ENCODE peak calls at places on chromosomes 5 and 9, in five cellular contexts. W, E, J, N and H are unnamed samples.
A peak's percentile ranks its signal among the peaks of the same experiment; 100 is the strongest.

GRCh38 chr5:50667079-50667652 is 729 bp downstream of the PARP8 start:
- DNase-seq in W (peak; percentile 70), E (peak; percentile 59), J (no peak), N (peak; percentile 71), H (peak; percentile 63)

GRCh38 chr5:36246011-36246410 is 4.3 kb upstream of the NADK2 start:
- DNase-seq in W (no peak), E (no peak), J (no peak), N (no peak), H (no peak)

GRCh38 chr5:94218374-94218773 is 400.0 kb downstream of the KIAA0825 start:
- DNase-seq in W (peak; percentile 3), E (no peak), J (no peak), N (peak; percentile 84), H (no peak)

GRCh38 chr5:141681695-141682641 is at the start of gene ARAP3:
- DNase-seq in W (peak; percentile 95), E (peak; percentile 74), J (no peak), N (peak; percentile 69), H (peak; percentile 67)

GRCh38 chr9:97405551-97405950 is 6.3 kb upstream of the TDRD7 start:
- DNase-seq in W (no peak), E (no peak), J (no peak), N (no peak), H (no peak)

GRCh38 chr9:93023521-93023815 is 35.0 kb upstream of the SUSD3 start:
- DNase-seq in W (no peak), E (no peak), J (no peak), N (no peak), H (no peak)

GRCh38 chr5:82312373-82312856 is 34.3 kb upstream of the RPS23 start:
- DNase-seq in W (peak; percentile 91), E (no peak), J (peak; percentile 1), N (peak; percentile 79), H (peak; percentile 79)

GRCh38 chr9:136090768-136091581 is 4.1 kb downstream of the NACC2 start:
- DNase-seq in W (no peak), E (no peak), J (no peak), N (no peak), H (peak; percentile 46)

GRCh38 chr5:72018158-72018803 is 89.0 kb upstream of the MAP1B start:
- DNase-seq in W (peak; percentile 63), E (peak; percentile 28), J (no peak), N (peak; percentile 83), H (peak; percentile 84)

GRCh38 chr5:14871573-14872069 is at the start of gene ANKH:
- DNase-seq in W (peak; percentile 84), E (peak; percentile 70), J (peak; percentile 75), N (peak; percentile 77), H (peak; percentile 70)

GRCh38 chr9:80885894-80886293 is 803.5 kb downstream of the TLE1 start:
- DNase-seq in W (peak; percentile 33), E (no peak), J (no peak), N (no peak), H (peak; percentile 56)

GRCh38 chr9:134811673-134812668 is 68.6 kb upstream of the FCN2 start:
- DNase-seq in W (peak; percentile 68), E (no peak), J (no peak), N (peak; percentile 73), H (no peak)

GRCh38 chr5:1325870-1326546 is 18.9 kb downstream of the CLPTM1L start:
- DNase-seq in W (no peak), E (peak; percentile 11), J (no peak), N (peak; percentile 11), H (peak; percentile 18)

GRCh38 chr9:6616976-6617375 is 28.6 kb downstream of the GLDC start:
- DNase-seq in W (no peak), E (no peak), J (no peak), N (no peak), H (no peak)

GRCh38 chr5:89556215-89557009 is 673.4 kb upstream of the MEF2C start:
- DNase-seq in W (peak; percentile 49), E (no peak), J (no peak), N (peak; percentile 35), H (no peak)

GRCh38 chr5:96093890-96094381 is 132.3 kb upstream of the ELL2 start:
- DNase-seq in W (no peak), E (peak; percentile 28), J (no peak), N (no peak), H (no peak)

GRCh38 chr5:79694652-79695051 is 5.0 kb downstream of the CMYA5 start:
- DNase-seq in W (peak; percentile 55), E (no peak), J (no peak), N (peak; percentile 45), H (peak; percentile 52)

GRCh38 chr5:95647886-95648860 is 1.6 kb downstream of the RFESD start:
- DNase-seq in W (peak; percentile 49), E (no peak), J (no peak), N (peak; percentile 85), H (no peak)

GRCh38 chr5:152086668-152087067 is 162.0 kb upstream of the GLRA1 start:
- DNase-seq in W (no peak), E (no peak), J (no peak), N (no peak), H (no peak)

GRCh38 chr9:119924736-119925135 is 555.5 kb upstream of the BRINP1 start:
- DNase-seq in W (no peak), E (no peak), J (no peak), N (no peak), H (no peak)